ENCODE peak calls at places on chromosome 13, in four cellular contexts. Q, F, E and S are unnamed samples.

GRCh38 chr13:30332516-30333165 is 25.3 kb upstream of the KATNAL1 start:
- DNase-seq in E (no peak), F (no peak), Q (no peak), S (no peak)

GRCh38 chr13:35600137-35600536 is 123.6 kb upstream of the MAB21L1 start:
- DNase-seq in E (no peak), Q (no peak), F (no peak), S (no peak)

GRCh38 chr13:26967119-26968038 is 204.2 kb downstream of the USP12 start:
- DNase-seq in F (no peak), Q (no peak), E (no peak), S (no peak)

GRCh38 chr13:45434556-45435371 is 16.6 kb upstream of the SLC25A30 start:
- DNase-seq in Q (no peak), E (no peak), F (no peak), S (no peak)

GRCh38 chr13:75393839-75394238 is 88.1 kb downstream of the TBC1D4 start:
- DNase-seq in Q (no peak), E (no peak), F (no peak), S (no peak)

GRCh38 chr13:52968074-52968700 is 60.4 kb upstream of the OLFM4 start:
- DNase-seq in E (peak; percentile 90), F (peak; percentile 68), Q (peak; percentile 54), S (peak; percentile 59)

GRCh38 chr13:100485265-100485664 is 103.3 kb downstream of the GGACT start:
- DNase-seq in F (no peak), E (no peak), Q (no peak), S (no peak)

GRCh38 chr13:98822238-98822606 is 69.8 kb upstream of the SLC15A1 start:
- DNase-seq in F (no peak), Q (no peak), E (no peak), S (no peak)

GRCh38 chr13:111204438-111205177 is 89.5 kb downstream of the ARHGEF7 start:
- DNase-seq in Q (no peak), E (no peak), F (no peak), S (peak; percentile 54)

GRCh38 chr13:99205621-99206220 is 5.1 kb downstream of the UBAC2 start:
- DNase-seq in Q (no peak), F (no peak), E (no peak), S (no peak)

GRCh38 chr13:23348270-23349126 is 85.0 kb downstream of the SACS start:
- DNase-seq in Q (no peak), F (no peak), E (no peak), S (no peak)

GRCh38 chr13:51643114-51643881 is 59.0 kb downstream of the WDFY2 start:
- DNase-seq in F (no peak), E (no peak), Q (no peak), S (no peak)
- H3K4me1 ChIP-seq in F (peaks cover 49% of the 10 kb centered on the region), E (peaks cover 13% of the 10 kb centered on the region), Q (peaks cover 37% of the 10 kb centered on the region), S (no peaks in the 10 kb centered on the region)

DNA sequence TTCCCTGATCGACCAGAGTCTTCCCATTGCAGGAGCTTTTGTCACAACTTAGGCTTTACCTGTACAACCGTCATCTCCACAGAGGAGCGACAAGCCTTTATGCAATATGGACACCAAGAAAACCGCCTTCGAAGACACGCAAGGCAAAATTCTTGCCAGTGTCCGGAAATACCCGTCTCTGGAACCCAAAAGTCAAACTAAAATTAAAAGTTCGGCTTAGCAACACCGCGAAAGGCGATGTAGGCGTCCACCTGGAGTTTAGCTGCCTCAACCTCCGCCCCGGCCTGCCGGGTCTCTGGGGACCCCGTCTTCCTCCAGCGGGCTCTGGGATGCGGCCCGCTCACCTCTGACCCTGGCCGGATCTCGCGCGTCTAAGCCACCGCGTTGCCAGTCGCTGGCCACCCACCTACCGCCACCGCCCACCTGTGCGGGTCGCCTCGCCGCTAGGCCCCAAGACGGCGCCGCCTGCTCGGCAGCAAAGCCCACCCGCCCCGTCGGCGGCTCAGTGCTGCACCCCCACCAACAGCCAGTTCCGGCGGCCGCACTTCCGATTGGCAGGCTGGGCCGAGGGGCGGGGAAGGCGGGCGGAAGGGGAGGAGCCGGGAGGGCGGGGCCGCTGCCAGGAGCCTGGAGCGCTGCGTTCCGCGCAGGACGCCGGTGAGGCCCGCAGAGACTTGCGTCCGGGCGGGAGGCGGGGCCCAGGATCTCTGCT is at the start of gene SUPT20H:
- DNase-seq in Q (peak; percentile 71), E (peak; percentile 77), F (peak; percentile 95), S (peak; percentile 85)
- TF ChIP-seq POLR2A in Q (no peak), E (no peak), F (peak; percentile 44), S (peak; percentile 54)

GRCh38 chr13:77733674-77734073 is 36.2 kb downstream of the SLAIN1 start:
- DNase-seq in F (no peak), E (no peak), Q (no peak), S (no peak)

GRCh38 chr13:77740931-77741586 is 43.6 kb downstream of the SLAIN1 start:
- DNase-seq in Q (no peak), F (no peak), E (no peak), S (no peak)

GRCh38 chr13:77740097-77740496 is 42.6 kb downstream of the SLAIN1 start:
- DNase-seq in Q (no peak), E (no peak), F (no peak), S (no peak)

GRCh38 chr13:77741587-77741972 is 44.1 kb downstream of the SLAIN1 start:
- DNase-seq in F (no peak), Q (no peak), E (no peak), S (no peak)

DNA sequence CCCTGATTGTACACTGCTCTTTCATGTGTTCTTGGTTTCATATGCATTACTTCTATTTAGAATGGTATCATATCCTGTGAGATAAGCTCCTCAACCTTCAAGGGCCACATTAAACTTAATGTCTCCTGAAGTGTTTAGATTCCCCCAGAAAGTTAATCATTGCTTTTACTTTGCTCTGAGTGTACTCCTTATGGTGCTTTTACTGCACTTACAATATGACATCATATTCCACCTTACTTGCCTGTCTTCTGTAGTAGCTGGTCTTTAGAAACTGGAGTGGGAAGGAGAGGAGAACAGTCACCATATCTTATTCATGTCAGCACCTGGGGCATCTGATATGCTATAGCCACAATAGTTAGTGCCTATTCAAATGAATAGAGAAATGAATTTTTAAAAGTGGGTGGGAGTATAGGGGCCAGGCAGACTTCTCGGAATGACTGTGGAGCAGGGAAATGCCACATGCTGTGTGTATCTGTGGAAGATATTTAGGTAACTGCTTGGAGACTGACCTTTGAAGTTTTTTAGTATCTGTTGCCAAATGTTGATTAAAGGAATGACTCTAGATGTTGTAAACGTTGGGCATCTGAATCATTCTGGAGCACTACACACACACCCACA is 40.2 kb downstream of the SLAIN1 start:
- DNase-seq in E (no peak), F (no peak), Q (no peak), S (no peak)
- H3K4me1 ChIP-seq in E (no peaks in the 10 kb centered on the region), F (peaks cover 15% of the 10 kb centered on the region), Q (no peaks in the 10 kb centered on the region), S (no peaks in the 10 kb centered on the region)

GRCh38 chr13:32881792-32882175 is 134.4 kb upstream of the KL start:
- DNase-seq in Q (no peak), E (no peak), F (no peak), S (no peak)

GRCh38 chr13:32881074-32881791 is 135.0 kb upstream of the KL start:
- DNase-seq in E (no peak), F (no peak), Q (no peak), S (no peak)

GRCh38 chr13:32883501-32883900 is 132.7 kb upstream of the KL start:
- DNase-seq in F (no peak), E (no peak), Q (no peak), S (no peak)

GRCh38 chr13:32878172-32878571 is 138.1 kb upstream of the KL start:
- DNase-seq in Q (no peak), F (no peak), E (no peak), S (no peak)

GRCh38 chr13:32880636-32881035 is 135.6 kb upstream of the KL start:
- DNase-seq in F (no peak), Q (no peak), E (no peak), S (no peak)
- TF ChIP-seq POLR2A in F (no peak), Q (no peak), E (no peak), S (no peak)

DNA sequence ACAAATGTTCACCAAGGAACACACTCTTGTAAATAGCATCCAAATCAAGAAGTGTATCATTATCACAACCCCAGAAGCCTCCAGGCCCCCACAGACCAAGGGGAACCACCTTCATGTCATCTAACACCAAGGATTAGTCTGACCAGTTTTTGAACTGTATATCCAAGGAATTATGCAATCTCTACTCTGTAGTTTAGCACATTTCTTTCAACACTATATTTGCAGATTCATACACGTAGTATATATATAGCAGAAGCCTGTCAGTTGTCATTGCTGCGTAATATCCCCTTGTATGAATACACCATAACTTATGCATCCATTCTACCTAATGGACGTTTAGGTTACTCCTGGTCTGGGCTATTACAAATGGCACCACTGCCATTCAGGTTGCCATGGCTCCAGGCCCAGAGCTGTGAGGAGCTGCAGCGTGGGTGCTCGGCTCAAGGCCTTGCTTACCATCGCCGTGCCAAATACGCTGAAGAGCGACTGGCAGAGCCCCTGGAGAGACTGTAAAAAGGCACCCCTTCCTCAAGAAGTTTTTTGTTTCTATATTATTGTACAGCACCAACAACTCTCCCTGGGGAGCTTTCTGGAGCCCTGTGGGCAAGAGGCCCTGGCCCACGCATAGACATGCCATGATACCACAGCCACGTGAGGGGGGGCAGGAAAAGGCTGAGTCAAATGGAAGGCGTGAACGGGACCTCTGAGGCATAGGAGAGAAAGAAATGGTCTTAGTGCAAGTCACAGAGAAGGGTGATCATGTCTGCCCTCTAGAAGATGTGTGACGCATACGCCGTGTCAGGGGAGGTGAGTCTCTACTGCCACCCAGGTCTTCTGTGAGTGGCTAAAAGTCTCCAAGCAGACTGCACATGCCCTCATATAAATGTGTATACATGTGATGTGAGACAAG is 10.8 kb downstream of the LATS2 start:
- DNase-seq in F (no peak), Q (no peak), E (no peak), S (no peak)
- H3K4me1 ChIP-seq in F (peaks cover 20% of the 10 kb centered on the region), Q (no peaks in the 10 kb centered on the region), E (peaks cover 7% of the 10 kb centered on the region), S (peaks cover 93% of the 10 kb centered on the region)

GRCh38 chr13:79393564-79394249 is 12.3 kb downstream of the RBM26 start:
- DNase-seq in E (no peak), F (no peak), Q (no peak), S (peak; percentile 14)
- TF ChIP-seq POLR2A in E (no peak), F (no peak), Q (no peak), S (no peak)